ENCODE peak calls at places on chromosomes 6 and 20, in six cellular contexts. W is upper lobe of left lung, A is sigmoid colon, K is transverse colon, U is SK-N-SH, J is tibial nerve. N is an unnamed sample. For H3K36me3, the result is how much of the 10 kb centered on the place peaks cover.

GRCh38 chr6:166387642-166388325 is 5.0 kb upstream of the MPC1 start:
- DNase-seq in W (no peak), A (no peak), K (no peak), U (no peak), J (no peak), N (no peak)

GRCh38 chr6:157613011-157613522 is 210.0 kb upstream of the SNX9 start:
- DNase-seq in W (no peak), A (no peak), K (no peak), U (no peak), J (no peak), N (no peak)

GRCh38 chr6:139732451-139732850 is 358.0 kb upstream of the CITED2 start:
- DNase-seq in W (no peak), A (peak), K (peak), U (no peak), J (no peak), N (no peak)

GRCh38 chr6:35216412-35216732 is 2.6 kb downstream of the SCUBE3 start:
- DNase-seq in W (no peak), A (no peak), K (no peak), U (no peak), J (no peak), N (no peak)

GRCh38 chr20:23551383-23551782 is 16.9 kb downstream of the CST9L start:
- DNase-seq in W (no peak), A (no peak), K (no peak), U (no peak), J (no peak), N (peak)

GRCh38 chr6:14506656-14507242 is 389.2 kb downstream of the CD83 start:
- DNase-seq in W (no peak), A (no peak), K (peak), U (no peak), J (no peak), N (peak)

GRCh38 chr6:105509506-105510331 is 106.8 kb upstream of the PREP start:
- DNase-seq in W (no peak), A (no peak), K (no peak), U (peak), J (no peak), N (no peak)

GRCh38 chr6:169086020-169086419 is 167.6 kb downstream of the THBS2 start:
- DNase-seq in W (no peak), A (no peak), K (no peak), U (no peak), J (no peak), N (no peak)

GRCh38 chr20:24443436-24443835 is 26.0 kb upstream of the SYNDIG1 start:
- DNase-seq in W (no peak), A (no peak), K (no peak), U (no peak), J (no peak), N (no peak)

GRCh38 chr6:119172813-119173212 is 94.3 kb upstream of the FAM184A start:
- DNase-seq in W (no peak), A (no peak), K (no peak), U (no peak), J (no peak), N (no peak)

GRCh38 chr6:34836008-34836407 is 44.1 kb downstream of the BLTP3A start:
- DNase-seq in W (peak), A (no peak), K (no peak), U (no peak), J (no peak), N (peak)

GRCh38 chr6:167789358-167789757 is 37.4 kb upstream of the AFDN start:
- DNase-seq in W (no peak), A (peak), K (no peak), U (no peak), J (no peak), N (peak)

GRCh38 chr6:129370268-129370916 is 339.6 kb downstream of the ARHGAP18 start:
- DNase-seq in W (no peak), A (no peak), K (peak), U (peak), J (no peak), N (no peak)

GRCh38 chr20:44883214-44883902 is 2.1 kb upstream of the YWHAB start:
- DNase-seq in W (no peak), A (no peak), K (no peak), U (no peak), J (no peak), N (no peak)

GRCh38 chr6:71388846-71389543 is 100.4 kb downstream of the OGFRL1 start:
- DNase-seq in W (no peak), A (no peak), K (no peak), U (no peak), J (no peak), N (no peak)

GRCh38 chr20:49909499-49910339 is 5.6 kb downstream of the SPATA2 start:
- DNase-seq in W (no peak), A (no peak), K (peak), U (no peak), J (no peak), N (no peak)

GRCh38 chr6:42340516-42340915 is 111.2 kb downstream of the TRERF1 start:
- DNase-seq in W (no peak), A (no peak), K (no peak), U (no peak), J (no peak), N (no peak)

GRCh38 chr6:154001494-154002285 is 37.4 kb upstream of the OPRM1 start:
- DNase-seq in W (no peak), A (no peak), K (no peak), U (no peak), J (no peak), N (no peak)

GRCh38 chr20:49747707-49748524 is 34.2 kb upstream of the B4GALT5 start:
- DNase-seq in W (peak), A (peak), K (peak), U (peak), J (peak), N (peak)

GRCh38 chr6:28587011-28587745 is 61.5 kb downstream of the GPX5 start:
- DNase-seq in W (peak), A (no peak), K (peak), U (peak), J (no peak), N (no peak)

GRCh38 chr6:36957773-36958271 is 3.3 kb downstream of the PI16 start:
- DNase-seq in W (peak), A (no peak), K (no peak), U (no peak), J (no peak), N (no peak)

GRCh38 chr20:64216036-64216435 is 39.5 kb upstream of the PCMTD2 start:
- DNase-seq in W (no peak), A (no peak), K (no peak), U (no peak), J (no peak), N (no peak)

GRCh38 chr6:168158280-168158979 is 79.4 kb upstream of the FRMD1 start:
- DNase-seq in W (peak), A (peak), K (no peak), U (no peak), J (no peak), N (peak)

GRCh38 chr20:57221916-57222630 is 44.4 kb downstream of the BMP7 start:
- DNase-seq in W (no peak), A (no peak), K (no peak), U (peak), J (no peak), N (no peak)

GRCh38 chr6:14598017-14598864 is 480.7 kb downstream of the CD83 start:
- DNase-seq in W (no peak), A (no peak), K (no peak), U (no peak), J (no peak), N (no peak)

GRCh38 chr6:12957321-12958051 is 240.9 kb downstream of the PHACTR1 start:
- DNase-seq in W (peak), A (peak), K (peak), U (peak), J (no peak), N (no peak)

GRCh38 chr6:54617730-54618129 is 228.8 kb upstream of the FAM83B start:
- DNase-seq in W (no peak), A (no peak), K (no peak), U (no peak), J (no peak), N (no peak)

GRCh38 chr6:12386816-12387215 is 96.7 kb downstream of the EDN1 start:
- DNase-seq in W (no peak), A (no peak), K (no peak), U (no peak), J (no peak), N (no peak)

GRCh38 chr20:53794529-53795115 is 201.0 kb upstream of the ZNF217 start:
- DNase-seq in W (no peak), A (no peak), K (no peak), U (no peak), J (no peak), N (no peak)

GRCh38 chr20:63495771-63496403 is 3.0 kb downstream of the EEF1A2 start:
- DNase-seq in W (peak), A (peak), K (peak), U (peak), J (peak), N (no peak)

GRCh38 chr6:142883011-142883410 is 62.0 kb downstream of the HIVEP2 start:
- DNase-seq in W (no peak), A (no peak), K (no peak), U (no peak), J (no peak), N (no peak)

GRCh38 chr6:111846511-111847409 is 26.5 kb downstream of the FYN start:
- DNase-seq in W (no peak), A (peak), K (no peak), U (no peak), J (no peak), N (no peak)

GRCh38 chr6:23412770-23413169 is 713.2 kb upstream of the NRSN1 start:
- DNase-seq in W (no peak), A (no peak), K (no peak), U (no peak), J (no peak), N (no peak)

GRCh38 chr6:163048345-163048744 is 320.6 kb downstream of the PACRG start:
- DNase-seq in W (no peak), A (no peak), K (no peak), U (no peak), J (no peak), N (no peak)

GRCh38 chr6:43803783-43804549 is 34.0 kb downstream of the VEGFA start:
- DNase-seq in W (peak), A (no peak), K (peak), U (no peak), J (no peak), N (no peak)

GRCh38 chr6:12165297-12165696 is 124.9 kb upstream of the EDN1 start:
- DNase-seq in W (no peak), A (no peak), K (no peak), U (no peak), J (no peak), N (no peak)

GRCh38 chr6:137867685-137868509 is 838 bp downstream of the TNFAIP3 start:
- DNase-seq in W (peak), A (peak), K (peak), U (no peak), J (peak), N (no peak)

GRCh38 chr6:80333342-80333741 is 226.9 kb downstream of the BCKDHB start:
- DNase-seq in W (no peak), A (no peak), K (no peak), U (no peak), J (no peak), N (no peak)

GRCh38 chr6:34560366-34561226 is 4.5 kb upstream of the SPDEF start:
- DNase-seq in W (peak), A (no peak), K (no peak), U (peak), J (no peak), N (no peak)

GRCh38 chr6:157864185-157864761 is 41.2 kb downstream of the SNX9 start:
- DNase-seq in W (no peak), A (no peak), K (no peak), U (no peak), J (no peak), N (no peak)

GRCh38 chr6:141321486-141322347 is 811.0 kb upstream of the GJE1 start:
- DNase-seq in W (no peak), A (no peak), K (no peak), U (no peak), J (no peak), N (no peak)

GRCh38 chr6:141326925-141327324 is 805.8 kb upstream of the GJE1 start:
- DNase-seq in W (no peak), A (no peak), K (no peak), U (no peak), J (no peak), N (no peak)

DNA sequence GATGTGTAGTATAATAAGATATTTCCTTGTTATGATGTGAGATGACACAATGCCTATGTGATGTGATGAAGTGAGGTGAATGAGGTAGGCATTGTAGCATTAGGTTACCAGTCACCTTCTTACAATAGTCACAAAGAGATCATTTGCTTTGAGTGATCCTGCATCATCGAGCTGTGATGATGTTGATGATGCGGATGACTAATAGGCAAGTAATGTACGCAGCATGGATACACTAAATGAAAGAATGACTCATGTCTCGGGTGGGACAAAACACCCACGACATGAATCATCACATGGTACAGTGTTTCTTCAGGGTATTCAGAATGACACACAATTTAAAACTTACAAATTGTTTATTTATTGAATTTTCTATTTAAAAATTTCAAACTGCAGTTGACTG is 806.3 kb upstream of the GJE1 start:
- DNase-seq in W (no peak), A (no peak), K (no peak), U (no peak), J (no peak), N (no peak)
- TF ChIP-seq EP300 in W (no peak), A (no peak), K (no peak), U (peak), J (no peak), N (no peak)

DNA sequence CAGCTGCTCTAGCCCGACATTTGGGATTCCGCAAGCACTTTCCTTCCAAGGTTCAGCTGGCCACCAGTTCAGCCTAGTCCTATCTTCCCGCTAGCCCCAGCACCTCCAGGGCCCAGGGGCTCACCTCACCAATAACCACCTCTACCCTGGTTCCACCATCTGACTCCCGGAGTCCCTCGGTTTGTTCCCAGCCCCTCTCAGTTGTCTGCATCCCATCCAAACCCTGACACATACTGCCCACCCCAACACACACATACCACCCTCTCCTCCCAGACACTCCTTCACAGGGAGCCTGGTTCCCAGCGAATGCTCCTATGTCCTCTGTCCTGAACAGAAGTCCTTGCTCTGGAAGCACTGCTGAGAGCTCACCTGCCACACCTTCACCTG is 418 bp downstream of the TNXB start:
- DNase-seq in W (no peak), A (no peak), K (no peak), U (no peak), J (no peak), N (no peak)
- H3K4me3 ChIP-seq in W (peak), A (peak), K (no peak), U (no peak), J (peak), N (peak)

DNA sequence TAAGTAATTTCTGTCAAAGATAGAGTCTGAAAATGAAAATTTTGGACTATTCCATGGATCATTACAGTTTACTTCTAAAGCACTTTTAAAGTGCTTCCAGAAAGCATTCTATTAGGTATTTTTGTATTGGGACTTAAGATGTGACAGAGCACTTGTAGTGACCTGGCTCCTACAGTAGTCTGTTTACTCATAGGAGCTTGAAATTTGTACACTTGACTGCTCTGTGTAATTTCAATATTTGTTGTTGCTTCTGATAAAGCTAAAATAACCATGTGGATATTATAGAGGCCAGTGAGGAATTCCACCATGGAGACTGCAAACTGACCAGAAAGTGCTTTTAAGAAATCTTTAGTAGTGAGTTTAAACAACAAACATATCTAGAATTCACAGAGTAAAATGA is 10.3 kb downstream of the NFYA start:
- DNase-seq in W (no peak), A (no peak), K (no peak), U (no peak), J (no peak), N (no peak)
- H3K36me3 ChIP-seq in W (under half), A (under half), K (under half), U (half or more), J (half or more), N (under half)

GRCh38 chr6:84065718-84066290 is 32.2 kb downstream of the MRAP2 start:
- DNase-seq in W (no peak), A (no peak), K (no peak), U (no peak), J (no peak), N (peak)
- TF ChIP-seq EP300 in W (no peak), A (no peak), K (no peak), U (no peak), J (no peak), N (no peak)

DNA sequence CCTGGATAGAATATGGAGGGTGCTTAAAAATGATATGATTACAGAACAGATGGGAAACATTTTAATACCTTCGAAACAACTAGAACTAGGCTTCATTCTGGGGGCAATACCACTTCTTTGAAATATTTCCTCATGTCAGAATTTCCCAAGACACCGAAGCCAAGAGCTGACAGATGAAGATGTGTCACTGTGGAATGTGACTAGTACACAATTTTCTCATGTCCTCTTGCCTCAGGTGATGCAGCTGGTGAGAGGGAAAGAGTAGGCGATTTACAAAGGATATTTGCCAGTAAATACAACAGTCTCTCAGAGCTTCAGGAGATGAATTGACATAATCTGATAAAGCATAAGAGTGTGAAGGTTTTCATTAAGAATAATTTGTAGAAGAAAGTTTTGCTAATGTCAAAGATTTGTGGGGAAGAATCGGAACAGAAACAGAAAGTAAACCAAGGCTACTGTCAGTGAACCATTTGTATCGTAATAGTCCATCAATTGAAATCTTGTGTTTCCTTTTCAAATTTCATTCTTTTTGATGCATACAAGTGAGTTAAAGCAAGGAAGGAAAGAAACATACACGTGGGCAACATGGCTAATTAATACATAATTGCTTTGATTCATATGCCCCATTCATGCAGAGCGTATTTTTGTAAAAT is 164.7 kb upstream of the CCN2 start:
- DNase-seq in W (no peak), A (no peak), K (no peak), U (no peak), J (no peak), N (no peak)
- H3K4me3 ChIP-seq in W (peak), A (no peak), K (no peak), U (peak), J (no peak), N (peak)

N was measured in esophagus muscularis mucosa.